ENCODE peak calls at places on chromosomes 13 and 19, in six cellular contexts. J is activated CD4-positive, alpha-beta T cell treated with anti-CD3 and anti-CD28 coated beads, Interleukin-2, amount 50 U/mL, for 1 hour; C is CD4-positive, alpha-beta T cell; X is activated naive CD4-positive, alpha-beta T cell treated with anti-CD3 and anti-CD28 coated beads for 36 hours; A is stimulated activated naive CD8-positive, alpha-beta T cell treated with anti-CD3 and anti-CD28 coated beads, Interleukin-15, amount 100 ng/mL, for 72 hours; Q is neural crest cell. N is an unnamed sample.

GRCh38 chr19:44071824-44072542 is at the start of gene ZNF284:
- DNase-seq in Q (peak; percentile 73), A (peak; percentile 81), J (peak; percentile 77), C (peak; percentile 77), X (peak; percentile 87), N (peak; percentile 49)

GRCh38 chr13:40350283-40350992 is 316.0 kb downstream of the FOXO1 start:
- DNase-seq in X (no peak), A (no peak), J (no peak), C (no peak), Q (no peak), N (no peak)

GRCh38 chr13:94112731-94113130 is 366.8 kb downstream of the DCT start:
- DNase-seq in X (no peak), J (no peak), A (no peak), Q (no peak), C (no peak), N (no peak)

GRCh38 chr19:993831-994393 is 6.3 kb upstream of the GRIN3B start:
- DNase-seq in C (no peak), X (no peak), Q (no peak), A (no peak), J (no peak), N (no peak)

GRCh38 chr13:110872034-110872767 is 42.7 kb downstream of the ANKRD10 start:
- DNase-seq in Q (no peak), A (no peak), X (no peak), C (no peak), J (no peak), N (no peak)

GRCh38 chr13:33375421-33375820 is 89.9 kb upstream of the STARD13 start:
- DNase-seq in C (no peak), J (no peak), X (no peak), A (no peak), Q (no peak), N (no peak)

GRCh38 chr13:34349091-34349722 is 531.3 kb downstream of the RFC3 start:
- DNase-seq in J (no peak), Q (no peak), C (no peak), X (no peak), A (no peak), N (no peak)

GRCh38 chr19:3227054-3227626 is 2.7 kb downstream of the CELF5 start:
- DNase-seq in X (no peak), J (no peak), A (no peak), C (no peak), Q (no peak), N (no peak)

N was measured in T-helper 17 cell.